ENCODE peak calls at places on chromosomes 16 and 17, in six cellular contexts. One of them, this sample, is unnamed.

GRCh38 chr17:73203135-73203787 is 10.4 kb downstream of the COG1 start:
- DNase-seq in T-cell: no peak
- DNase-seq in CD8-positive, alpha-beta memory T cell: no peak
- DNase-seq in NCI-H1092: no peak
- DNase-seq in A549: no peak
- DNase-seq in NCI-H1930: no peak
- DNase-seq in this sample: peak

GRCh38 chr16:80899804-80900592 is 95.6 kb upstream of the CDYL2 start:
- DNase-seq in T-cell: no peak
- DNase-seq in CD8-positive, alpha-beta memory T cell: no peak
- DNase-seq in NCI-H1092: peak
- DNase-seq in A549: no peak
- DNase-seq in NCI-H1930: no peak
- DNase-seq in this sample: peak

GRCh38 chr16:22374311-22375116 is at the start of gene CDR2:
- DNase-seq in T-cell: peak
- DNase-seq in CD8-positive, alpha-beta memory T cell: peak
- DNase-seq in NCI-H1092: peak
- DNase-seq in A549: peak
- DNase-seq in NCI-H1930: peak
- DNase-seq in this sample: peak

GRCh38 chr16:27436921-27437650 is 35.1 kb downstream of the IL21R start:
- DNase-seq in T-cell: no peak
- DNase-seq in CD8-positive, alpha-beta memory T cell: no peak
- DNase-seq in NCI-H1092: no peak
- DNase-seq in A549: no peak
- DNase-seq in NCI-H1930: no peak
- DNase-seq in this sample: no peak

GRCh38 chr16:89149386-89149785 is 22.2 kb upstream of the CDH15 start:
- DNase-seq in T-cell: no peak
- DNase-seq in CD8-positive, alpha-beta memory T cell: no peak
- DNase-seq in NCI-H1092: no peak
- DNase-seq in A549: no peak
- DNase-seq in NCI-H1930: no peak
- DNase-seq in this sample: no peak

GRCh38 chr16:12868169-12868568 is 33.2 kb upstream of the SHISA9 start:
- DNase-seq in T-cell: no peak
- DNase-seq in CD8-positive, alpha-beta memory T cell: no peak
- DNase-seq in NCI-H1092: peak
- DNase-seq in A549: no peak
- DNase-seq in NCI-H1930: no peak
- DNase-seq in this sample: no peak

GRCh38 chr17:39027037-39027436 is 59.8 kb upstream of the FBXO47 start:
- DNase-seq in T-cell: peak
- DNase-seq in CD8-positive, alpha-beta memory T cell: no peak
- DNase-seq in NCI-H1092: peak
- DNase-seq in A549: peak
- DNase-seq in NCI-H1930: no peak
- DNase-seq in this sample: no peak

GRCh38 chr16:50021509-50021908 is 3.5 kb upstream of the CNEP1R1 start:
- DNase-seq in T-cell: no peak
- DNase-seq in CD8-positive, alpha-beta memory T cell: no peak
- DNase-seq in NCI-H1092: no peak
- DNase-seq in A549: no peak
- DNase-seq in NCI-H1930: no peak
- DNase-seq in this sample: no peak

GRCh38 chr17:73803867-73804539 is 159.8 kb upstream of the SDK2 start:
- DNase-seq in T-cell: no peak
- DNase-seq in CD8-positive, alpha-beta memory T cell: no peak
- DNase-seq in NCI-H1092: peak
- DNase-seq in A549: no peak
- DNase-seq in NCI-H1930: no peak
- DNase-seq in this sample: no peak

GRCh38 chr16:16988963-16989362 is 481.8 kb downstream of the XYLT1 start:
- DNase-seq in T-cell: no peak
- DNase-seq in CD8-positive, alpha-beta memory T cell: no peak
- DNase-seq in NCI-H1092: no peak
- DNase-seq in A549: no peak
- DNase-seq in NCI-H1930: no peak
- DNase-seq in this sample: no peak

GRCh38 chr17:32774286-32775084 is 102.4 kb downstream of the MYO1D start:
- DNase-seq in T-cell: no peak
- DNase-seq in CD8-positive, alpha-beta memory T cell: no peak
- DNase-seq in NCI-H1092: no peak
- DNase-seq in A549: no peak
- DNase-seq in NCI-H1930: no peak
- DNase-seq in this sample: no peak

GRCh38 chr16:27701381-27701780 is 151.4 kb downstream of the KATNIP start:
- DNase-seq in T-cell: no peak
- DNase-seq in CD8-positive, alpha-beta memory T cell: no peak
- DNase-seq in NCI-H1092: no peak
- DNase-seq in A549: no peak
- DNase-seq in NCI-H1930: no peak
- DNase-seq in this sample: no peak

GRCh38 chr16:9969580-9969979 is 212.6 kb downstream of the GRIN2A start:
- DNase-seq in T-cell: no peak
- DNase-seq in CD8-positive, alpha-beta memory T cell: no peak
- DNase-seq in NCI-H1092: no peak
- DNase-seq in A549: no peak
- DNase-seq in NCI-H1930: no peak
- DNase-seq in this sample: no peak

GRCh38 chr16:9447195-9447551 is 355.7 kb downstream of the HAPSTR1 start:
- DNase-seq in T-cell: no peak
- DNase-seq in CD8-positive, alpha-beta memory T cell: no peak
- DNase-seq in NCI-H1092: no peak
- DNase-seq in A549: no peak
- DNase-seq in NCI-H1930: no peak
- DNase-seq in this sample: no peak

GRCh38 chr17:40827746-40828453 is 5.5 kb upstream of the KRT10 start:
- DNase-seq in T-cell: no peak
- DNase-seq in CD8-positive, alpha-beta memory T cell: no peak
- DNase-seq in NCI-H1092: no peak
- DNase-seq in A549: no peak
- DNase-seq in NCI-H1930: no peak
- DNase-seq in this sample: peak

GRCh38 chr16:19882186-19882585 is 2.5 kb downstream of the GPRC5B start:
- DNase-seq in T-cell: no peak
- DNase-seq in CD8-positive, alpha-beta memory T cell: no peak
- DNase-seq in NCI-H1092: no peak
- DNase-seq in A549: no peak
- DNase-seq in NCI-H1930: no peak
- DNase-seq in this sample: no peak

This sample was measured in fibroblast of gingiva.